ENCODE peak calls at places on chromosomes 6 and 20, in eight cellular contexts. J is left cardiac atrium; P is mucosa of gallbladder; Y is HFFc6; B is stimulated activated CD4-positive, alpha-beta T cell treated with anti-CD3 and anti-CD28 coated beads, Interleukin-15, amount 100 ng/mL, for 48 hours; V is KBM-7; N is fibroblast of the conjunctiva; A is aorta. E is an unnamed sample.

GRCh38 chr6:144786825-144787224 is 501.7 kb downstream of the UTRN start:
- DNase-seq in Y (no peak), P (no peak), V (no peak), N (no peak), B (no peak), A (no peak), J (no peak), E (no peak)

GRCh38 chr6:48183174-48183573 is 72.2 kb upstream of the PTCHD4 start:
- DNase-seq in N (no peak), A (no peak), V (no peak), B (no peak), Y (no peak), J (no peak), P (no peak), E (no peak)

GRCh38 chr6:37160922-37161778 is 8.8 kb upstream of the PIM1 start:
- DNase-seq in P (no peak), Y (peak), A (no peak), N (no peak), B (no peak), J (no peak), V (peak), E (no peak)

GRCh38 chr20:3783068-3783489 is 1.8 kb upstream of the SPEF1 start:
- DNase-seq in P (no peak), J (no peak), V (no peak), Y (no peak), N (no peak), A (no peak), B (no peak), E (no peak)

GRCh38 chr6:163926642-163927041 is 512.1 kb downstream of the QKI start:
- DNase-seq in N (no peak), Y (no peak), A (peak), J (peak), V (no peak), P (peak), B (no peak), E (no peak)

GRCh38 chr6:52482903-52483670 is 62.9 kb downstream of the EFHC1 start:
- DNase-seq in B (no peak), V (no peak), Y (peak), A (no peak), P (no peak), J (no peak), N (no peak), E (no peak)

GRCh38 chr6:97674802-97675201 is 391.8 kb upstream of the MMS22L start:
- DNase-seq in N (no peak), J (no peak), P (no peak), B (no peak), Y (no peak), V (no peak), A (no peak), E (peak)

GRCh38 chr20:32539063-32539816 is 45.9 kb downstream of the NOL4L start:
- DNase-seq in B (no peak), P (no peak), N (no peak), V (no peak), J (no peak), Y (no peak), A (peak), E (no peak)

GRCh38 chr6:90415178-90415577 is 118.5 kb upstream of the BACH2 start:
- DNase-seq in V (no peak), A (no peak), N (no peak), B (no peak), Y (no peak), J (no peak), P (no peak), E (no peak)

GRCh38 chr20:53800883-53801604 is 207.4 kb upstream of the ZNF217 start:
- DNase-seq in Y (no peak), B (no peak), P (peak), J (no peak), V (no peak), N (no peak), A (no peak), E (no peak)

GRCh38 chr6:116018976-116019375 is 41.7 kb downstream of the FRK start:
- DNase-seq in B (no peak), P (no peak), A (no peak), Y (no peak), N (no peak), J (no peak), V (no peak), E (no peak)

GRCh38 chr6:83827050-83827449 is 26.1 kb upstream of the RIPPLY2 start:
- DNase-seq in P (no peak), N (no peak), V (no peak), J (no peak), A (no peak), B (no peak), Y (no peak), E (no peak)

GRCh38 chr6:31308050-31308844 is 36.4 kb upstream of the HLA-C start:
- DNase-seq in J (peak), B (peak), V (no peak), P (peak), Y (no peak), N (no peak), A (peak), E (no peak)

GRCh38 chr20:24102749-24103148 is 114.2 kb upstream of the GGTLC1 start:
- DNase-seq in N (no peak), P (no peak), B (no peak), V (no peak), A (no peak), Y (no peak), J (no peak), E (no peak)

GRCh38 chr6:48866681-48867080 is 596.4 kb downstream of the MMUT start:
- DNase-seq in Y (no peak), P (no peak), J (no peak), A (no peak), B (no peak), N (no peak), V (no peak), E (no peak)

GRCh38 chr6:2809015-2809414 is 32.6 kb downstream of the SERPINB1 start:
- DNase-seq in N (no peak), V (no peak), P (no peak), A (no peak), J (no peak), Y (no peak), B (no peak), E (no peak)

GRCh38 chr6:37994238-37994637 is 174.7 kb downstream of the ZFAND3 start:
- DNase-seq in A (no peak), N (no peak), P (no peak), B (no peak), J (no peak), Y (peak), V (no peak), E (no peak)

GRCh38 chr20:2805682-2806350 is 5.4 kb upstream of the CPXM1 start:
- DNase-seq in P (no peak), B (no peak), J (no peak), V (no peak), Y (no peak), A (no peak), N (no peak), E (no peak)

GRCh38 chr6:99185525-99185924 is 163.9 kb downstream of the FAXC start:
- DNase-seq in V (no peak), J (no peak), Y (no peak), B (no peak), N (no peak), A (no peak), P (no peak), E (no peak)

GRCh38 chr20:24331939-24332338 is 137.5 kb upstream of the SYNDIG1 start:
- DNase-seq in J (no peak), N (no peak), B (no peak), P (no peak), A (no peak), Y (no peak), V (no peak), E (no peak)

GRCh38 chr20:40882173-40882572 is 146.4 kb upstream of the TOP1 start:
- DNase-seq in N (no peak), J (no peak), A (no peak), B (no peak), P (no peak), Y (no peak), V (no peak), E (no peak)

GRCh38 chr6:156928972-156929371 is 151.8 kb downstream of the ARID1B start:
- DNase-seq in V (no peak), Y (no peak), A (no peak), N (no peak), P (no peak), B (no peak), J (no peak), E (no peak)

GRCh38 chr6:116779569-116780164 is 14.1 kb upstream of the FAM162B start:
- DNase-seq in A (no peak), V (peak), N (peak), B (no peak), J (no peak), Y (peak), P (no peak), E (no peak)

GRCh38 chr6:126570507-126570906 is 230.6 kb downstream of the CENPW start:
- DNase-seq in P (no peak), J (no peak), N (no peak), B (no peak), Y (no peak), V (no peak), A (no peak), E (no peak)

E was measured in RWPE2.